ENCODE peak calls at places on chromosomes 5 and 9, in five cellular contexts. U is endothelial cell, V is MCF 10A, D is HFFc6, Q is sigmoid colon. A is an unnamed sample.

GRCh38 chr5:94361161-94361560 is 257.2 kb downstream of the KIAA0825 start:
- DNase-seq in D (no peak), V (no peak), U (no peak), Q (no peak), A (peak)

GRCh38 chr9:28883209-28883608 is 1309.9 kb upstream of the C9orf72 start:
- DNase-seq in Q (no peak), D (no peak), V (no peak), U (no peak), A (no peak)

GRCh38 chr5:665956-666711 is 27.0 kb downstream of the TPPP start:
- DNase-seq in U (no peak), D (no peak), V (no peak), Q (peak), A (no peak)

GRCh38 chr5:95760291-95761191 is 29.4 kb downstream of the RHOBTB3 start:
- DNase-seq in U (no peak), D (peak), V (peak), Q (no peak), A (peak)

GRCh38 chr5:10719965-10720364 is 41.1 kb downstream of the DAP start:
- DNase-seq in D (peak), U (no peak), Q (no peak), V (peak), A (peak)

GRCh38 chr9:114184071-114184470 is 28.7 kb downstream of the COL27A1 start:
- DNase-seq in D (peak), V (no peak), U (no peak), Q (no peak), A (no peak)

GRCh38 chr5:177130211-177131018 is 3.2 kb upstream of the NSD1 start:
- DNase-seq in U (no peak), V (no peak), D (no peak), Q (peak), A (peak)

GRCh38 chr5:114223866-114224265 is 138.0 kb upstream of the KCNN2 start:
- DNase-seq in D (no peak), U (peak), Q (no peak), V (peak), A (no peak)

GRCh38 chr5:172748341-172748843 is 22.6 kb downstream of the DUSP1 start:
- DNase-seq in D (no peak), Q (peak), V (no peak), U (peak), A (no peak)

GRCh38 chr5:96655085-96655484 is 7.1 kb upstream of the CAST start:
- DNase-seq in Q (no peak), V (no peak), U (no peak), D (no peak), A (no peak)

GRCh38 chr5:133121611-133122150 is 69.9 kb downstream of the HSPA4 start:
- DNase-seq in U (no peak), Q (no peak), D (no peak), V (no peak), A (no peak)

GRCh38 chr9:21080793-21081192 is 3.1 kb upstream of the IFNB1 start:
- DNase-seq in V (no peak), D (no peak), Q (no peak), U (no peak), A (no peak)

GRCh38 chr5:43401827-43402226 is 10.4 kb downstream of the CCL28 start:
- DNase-seq in Q (no peak), D (peak), V (peak), U (no peak), A (peak)

GRCh38 chr9:133714606-133715294 is 23.4 kb downstream of the SARDH start:
- DNase-seq in U (peak), D (no peak), V (peak), Q (peak), A (peak)

GRCh38 chr9:112341741-112342140 is 8.3 kb upstream of the PTBP3 start:
- DNase-seq in Q (no peak), D (peak), V (peak), U (no peak), A (peak)

GRCh38 chr9:132896264-132896663 is 17.6 kb downstream of the SPACA9 start:
- DNase-seq in Q (no peak), V (no peak), U (no peak), D (no peak), A (no peak)

GRCh38 chr9:83934569-83935275 is 13.5 kb upstream of the KIF27 start:
- DNase-seq in Q (no peak), V (peak), U (no peak), D (peak), A (peak)

GRCh38 chr9:69542942-69543704 is 129.0 kb downstream of the APBA1 start:
- DNase-seq in U (no peak), Q (no peak), V (no peak), D (no peak), A (no peak)

GRCh38 chr5:109853362-109853761 is 163.6 kb downstream of the MAN2A1 start:
- DNase-seq in D (peak), U (no peak), Q (no peak), V (no peak), A (peak)

GRCh38 chr5:109852371-109853160 is 162.8 kb downstream of the MAN2A1 start:
- DNase-seq in Q (no peak), D (peak), U (no peak), V (no peak), A (peak)

GRCh38 chr5:109848130-109848529 is 158.4 kb downstream of the MAN2A1 start:
- DNase-seq in U (no peak), V (no peak), Q (no peak), D (no peak), A (no peak)

GRCh38 chr5:109844695-109845094 is 155.0 kb downstream of the MAN2A1 start:
- DNase-seq in D (peak), V (peak), U (no peak), Q (no peak), A (peak)

GRCh38 chr5:109849478-109850088 is 159.9 kb downstream of the MAN2A1 start:
- DNase-seq in U (no peak), V (no peak), Q (no peak), D (no peak), A (no peak)
- TF ChIP-seq CTCF in U (no peak), V (no peak), Q (no peak), D (no peak), A (no peak)

GRCh38 chr9:115877852-115878450 is 275.6 kb upstream of the PAPPA start:
- DNase-seq in U (no peak), D (no peak), Q (no peak), V (peak), A (no peak)
- TF ChIP-seq CTCF in U (no peak), D (no peak), Q (no peak), V (no peak), A (no peak)

GRCh38 chr5:139862803-139863202 is 67.2 kb downstream of the PSD2 start:
- DNase-seq in D (no peak), V (no peak), U (no peak), Q (no peak), A (no peak)
- TF ChIP-seq CTCF in D (peak), V (no peak), U (no peak), Q (no peak), A (no peak)

GRCh38 chr5:178284095-178284675 is 51.6 kb upstream of the PHYKPL start:
- DNase-seq in Q (no peak), U (no peak), V (peak), D (no peak), A (no peak)
- TF ChIP-seq CTCF in Q (no peak), U (peak), V (peak), D (peak), A (peak)

GRCh38 chr5:93058309-93058708 is 522.7 kb downstream of the NR2F1-AS1 start:
- DNase-seq in D (peak), U (no peak), Q (no peak), V (peak), A (peak)

GRCh38 chr5:93057311-93057710 is 523.7 kb downstream of the NR2F1-AS1 start:
- DNase-seq in U (no peak), V (no peak), Q (no peak), D (no peak), A (no peak)

GRCh38 chr5:93062548-93062947 is 518.5 kb downstream of the NR2F1-AS1 start:
- DNase-seq in U (no peak), Q (no peak), D (no peak), V (peak), A (peak)
- TF ChIP-seq CTCF in U (no peak), Q (no peak), D (peak), V (no peak), A (peak)

GRCh38 chr9:128773049-128773448 is 1.3 kb upstream of the ZER1 start:
- DNase-seq in V (no peak), Q (no peak), U (no peak), D (no peak), A (peak)

GRCh38 chr9:128774804-128775203 is 3.1 kb upstream of the ZER1 start:
- DNase-seq in V (no peak), U (no peak), D (no peak), Q (no peak), A (no peak)

GRCh38 chr9:128771094-128771721 is 519 bp downstream of the ZER1 start:
- DNase-seq in U (peak), V (peak), Q (no peak), D (no peak), A (peak)

GRCh38 chr9:128770286-128770685 is 1.4 kb downstream of the ZER1 start:
- DNase-seq in U (no peak), V (no peak), Q (no peak), D (no peak), A (no peak)

GRCh38 chr9:128771745-128772519 is at the start of gene ZER1:
- DNase-seq in D (peak), Q (peak), U (peak), V (peak), A (peak)
- TF ChIP-seq CTCF in D (no peak), Q (no peak), U (no peak), V (no peak), A (no peak)

GRCh38 chr5:68744196-68744595 is 349.6 kb upstream of the SLC30A5 start:
- DNase-seq in V (no peak), D (no peak), U (no peak), Q (no peak), A (no peak)
- TF ChIP-seq CTCF in V (no peak), D (no peak), U (no peak), Q (no peak), A (no peak)

GRCh38 chr5:37867634-37868033 is 27.8 kb upstream of the GDNF start:
- DNase-seq in V (no peak), D (peak), U (no peak), Q (no peak), A (no peak)
- TF ChIP-seq CTCF in V (no peak), D (no peak), U (no peak), Q (no peak), A (no peak)

GRCh38 chr9:109751253-109751652 is 28.7 kb upstream of the PALM2AKAP2 start:
- DNase-seq in Q (no peak), V (no peak), D (no peak), U (no peak), A (peak)
- TF ChIP-seq CTCF in Q (no peak), V (no peak), D (no peak), U (no peak), A (no peak)

DNA sequence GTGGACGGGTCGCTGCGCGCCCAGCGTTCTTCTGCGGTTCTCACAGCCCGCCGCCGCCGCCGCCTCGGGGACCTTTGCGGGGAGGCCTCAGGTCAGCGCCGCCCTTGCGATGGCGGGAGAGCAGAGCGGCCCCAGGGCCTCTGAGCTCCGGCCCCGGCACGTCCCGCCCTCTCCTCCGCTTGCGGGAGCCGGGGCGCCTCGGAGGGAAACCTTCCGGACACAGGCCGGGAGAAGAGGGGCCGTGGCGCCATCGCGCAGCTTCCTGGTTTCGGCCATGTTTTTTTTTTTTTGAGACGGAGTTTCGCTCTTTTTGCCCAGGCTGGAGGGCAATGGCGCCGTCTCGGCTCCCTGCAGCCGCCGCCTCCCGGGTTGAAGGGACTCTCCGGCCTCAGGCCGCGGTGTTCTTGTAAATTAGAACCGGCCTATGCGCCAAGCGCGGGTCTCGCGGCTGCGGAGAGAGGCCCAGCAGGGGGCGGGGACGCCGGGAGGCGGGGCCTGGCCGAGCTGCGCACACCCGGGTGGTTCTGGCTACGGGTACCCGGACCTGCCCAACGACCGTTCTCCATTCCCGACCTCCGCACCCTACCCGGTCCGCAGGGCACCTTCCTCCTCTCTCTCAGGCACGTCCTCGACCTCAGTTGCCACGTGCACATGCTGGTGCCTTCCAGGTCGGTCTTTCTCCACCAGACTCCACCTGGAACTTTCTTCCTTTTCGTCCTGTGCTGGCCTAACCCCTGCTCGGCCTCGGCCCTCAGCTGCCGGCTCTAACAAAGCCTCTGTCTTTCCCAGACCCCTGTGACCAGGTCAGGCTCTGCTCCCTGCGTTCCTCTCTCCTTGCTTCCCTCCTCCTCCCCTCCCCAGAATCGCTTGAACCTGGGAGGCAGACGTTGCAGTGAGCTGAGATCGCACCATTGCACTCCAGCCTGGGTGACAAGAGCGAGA is 28.8 kb upstream of the MGAT1 start:
- DNase-seq in Q (peak), V (peak), U (peak), D (peak), A (peak)
- TF ChIP-seq CTCF in Q (peak), V (no peak), U (no peak), D (peak), A (no peak)

A was measured in foreskin fibroblast.